ENCODE peak calls at places on chromosomes 13 and 19, in six cellular contexts. U is PC-9, X is MM.1S, N is neural progenitor cell, B is GM23338, J is PC-3. C is an unnamed sample.

GRCh38 chr13:75836441-75836840 is 200.3 kb downstream of the LMO7 start:
- DNase-seq in U (no peak), X (no peak), N (no peak), B (peak; percentile 24), J (peak; percentile 55), C (no peak)

GRCh38 chr13:109371066-109371465 is 415.3 kb downstream of the IRS2 start:
- DNase-seq in U (no peak), X (no peak), N (no peak), B (no peak), J (no peak), C (no peak)

GRCh38 chr19:55258476-55258827 is 365 bp downstream of the PPP6R1 start:
- DNase-seq in U (no peak), X (peak; percentile 49), N (peak; percentile 42), B (no peak), J (no peak), C (peak; percentile 52)

GRCh38 chr13:104833221-104833620 is 1702.2 kb downstream of the EFNB2 start:
- DNase-seq in U (no peak), X (no peak), N (peak; percentile 7), B (no peak), J (no peak), C (no peak)

GRCh38 chr19:46056536-46056935 is 15.7 kb upstream of the IGFL4 start:
- DNase-seq in U (no peak), X (no peak), N (no peak), B (no peak), J (no peak), C (no peak)

GRCh38 chr13:100269837-100270236 is 180.9 kb downstream of the PCCA start:
- DNase-seq in U (no peak), X (no peak), N (no peak), B (no peak), J (peak; percentile 27), C (peak; percentile 31)

GRCh38 chr13:67554296-67554695 is 324.2 kb upstream of the PCDH9 start:
- DNase-seq in U (no peak), X (peak; percentile 57), N (no peak), B (no peak), J (no peak), C (no peak)

GRCh38 chr19:4516199-4516938 is 1.9 kb downstream of the PLIN4 start:
- DNase-seq in U (no peak), X (no peak), N (no peak), B (no peak), J (no peak), C (no peak)

GRCh38 chr13:36432106-36432544 is at the start of gene CCNA1:
- DNase-seq in U (no peak), X (no peak), N (peak; percentile 92), B (peak; percentile 97), J (peak; percentile 46), C (peak; percentile 21)

GRCh38 chr13:38657191-38657590 is 29.7 kb upstream of the FREM2 start:
- DNase-seq in U (no peak), X (no peak), N (no peak), B (no peak), J (peak; percentile 11), C (peak; percentile 65)

GRCh38 chr13:42747399-42747873 is 33.9 kb upstream of the FAM216B start:
- DNase-seq in U (peak; percentile 93), X (no peak), N (no peak), B (no peak), J (peak; percentile 64), C (peak; percentile 97)

GRCh38 chr19:19691683-19692082 is 23.0 kb downstream of the ZNF101 start:
- DNase-seq in U (no peak), X (no peak), N (no peak), B (no peak), J (no peak), C (no peak)

GRCh38 chr19:18719541-18719940 is 36.1 kb downstream of the CRTC1 start:
- DNase-seq in U (no peak), X (no peak), N (no peak), B (no peak), J (no peak), C (no peak)

GRCh38 chr19:16342002-16342715 is 17.5 kb downstream of the KLF2 start:
- DNase-seq in U (no peak), X (no peak), N (no peak), B (no peak), J (no peak), C (peak; percentile 39)

GRCh38 chr13:106348032-106348431 is 187.4 kb downstream of the EFNB2 start:
- DNase-seq in U (peak; percentile 99), X (no peak), N (peak; percentile 33), B (peak; percentile 66), J (peak; percentile 88), C (peak; percentile 13)

GRCh38 chr19:45615795-45616708 is 14.0 kb upstream of the GPR4 start:
- DNase-seq in U (peak; percentile 80), X (peak; percentile 87), N (peak; percentile 99), B (peak; percentile 99), J (peak; percentile 80), C (peak; percentile 94)

GRCh38 chr19:277581-278165 is 13.5 kb downstream of the PLPP2 start:
- DNase-seq in U (no peak), X (no peak), N (peak; percentile 89), B (peak; percentile 84), J (no peak), C (peak; percentile 50)

GRCh38 chr13:114111577-114111976 is 20.8 kb downstream of the RASA3 start:
- DNase-seq in U (no peak), X (no peak), N (no peak), B (no peak), J (no peak), C (peak; percentile 56)

GRCh38 chr19:11378319-11379189 is 4.1 kb downstream of the SWSAP1 start:
- DNase-seq in U (peak; percentile 88), X (no peak), N (peak; percentile 88), B (peak; percentile 86), J (peak; percentile 95), C (peak; percentile 93)

GRCh38 chr19:32287811-32288227 is 57.6 kb upstream of the ZNF507 start:
- DNase-seq in U (no peak), X (peak; percentile 35), N (peak; percentile 85), B (peak; percentile 87), J (peak; percentile 60), C (peak; percentile 76)

GRCh38 chr13:63501702-63502101 is 2086.1 kb upstream of the PCDH20 start:
- DNase-seq in U (no peak), X (no peak), N (no peak), B (no peak), J (no peak), C (no peak)

GRCh38 chr19:16951529-16951928 is 62.7 kb downstream of the F2RL3 start:
- DNase-seq in U (no peak), X (no peak), N (no peak), B (no peak), J (peak; percentile 50), C (no peak)

GRCh38 chr13:99969934-99970760 is 1.4 kb downstream of the ZIC5 start:
- DNase-seq in U (peak; percentile 62), X (peak; percentile 15), N (peak; percentile 92), B (peak; percentile 84), J (no peak), C (peak; percentile 71)

GRCh38 chr19:20414133-20414532 is 151.4 kb downstream of the ZNF737 start:
- DNase-seq in U (no peak), X (no peak), N (no peak), B (no peak), J (no peak), C (no peak)

GRCh38 chr19:46299004-46299509 is 2.2 kb downstream of the HIF3A start:
- DNase-seq in U (peak; percentile 74), X (no peak), N (no peak), B (no peak), J (peak; percentile 76), C (peak; percentile 88)

GRCh38 chr13:70203661-70204229 is 95.5 kb upstream of the KLHL1 start:
- DNase-seq in U (no peak), X (no peak), N (peak; percentile 23), B (peak; percentile 45), J (peak; percentile 26), C (no peak)

GRCh38 chr13:83876546-83876945 is 5.7 kb downstream of the SLITRK1 start:
- DNase-seq in U (no peak), X (no peak), N (no peak), B (no peak), J (no peak), C (no peak)

GRCh38 chr13:111117961-111118360 is 2.9 kb downstream of the ARHGEF7 start:
- DNase-seq in U (no peak), X (no peak), N (no peak), B (no peak), J (no peak), C (peak; percentile 41)
- TF ChIP-seq EZH2 in U (no peak), X (no peak), N (no peak), B (no peak), J (no peak), C (no peak)

DNA sequence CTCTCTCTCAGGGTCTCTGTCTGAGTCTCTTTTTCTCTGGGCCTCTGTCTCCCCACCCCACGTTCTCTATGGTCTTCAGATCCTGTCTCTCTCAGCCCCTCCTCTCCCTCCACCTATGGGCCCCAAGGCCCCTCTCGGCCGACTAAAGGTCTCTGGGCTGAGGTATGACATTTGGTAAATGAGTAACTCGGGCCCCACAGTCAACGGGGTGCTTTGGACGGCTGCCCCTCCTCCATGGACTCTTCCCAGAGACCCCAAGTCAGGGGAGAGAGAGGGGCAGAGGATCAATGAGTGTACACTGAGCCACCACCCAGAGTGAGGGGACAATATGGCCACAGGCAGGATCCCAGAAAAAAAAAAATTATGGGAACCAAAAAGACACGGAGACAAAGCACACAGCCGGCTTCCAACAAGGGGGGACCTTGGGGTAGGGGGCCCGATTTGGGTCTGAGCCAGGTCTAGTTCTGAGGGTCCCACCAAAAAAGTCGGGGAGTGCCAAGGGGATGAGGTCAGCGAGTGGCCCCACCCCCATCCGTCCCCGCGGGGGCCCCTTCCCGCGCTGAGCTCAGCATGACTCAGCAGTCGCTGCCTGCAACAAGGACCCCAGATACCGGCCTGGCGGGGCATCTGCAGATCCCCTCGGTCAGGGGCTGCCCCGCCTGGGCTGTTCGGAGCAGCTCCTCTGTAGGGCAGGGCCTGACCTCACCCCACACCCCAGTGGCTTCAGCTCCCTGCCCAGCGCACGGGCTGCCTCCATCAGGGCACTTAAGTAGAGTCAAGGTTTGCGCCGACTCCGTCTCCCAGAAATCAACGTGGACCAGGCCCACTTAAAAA is 1.5 kb upstream of the FTL start:
- DNase-seq in U (peak; percentile 69), X (peak; percentile 43), N (peak; percentile 73), B (peak; percentile 89), J (peak; percentile 43), C (peak; percentile 85)
- H3F3A ChIP-seq in U (peaks cover 78% of the 10 kb centered on the region), X (peaks cover 53% of the 10 kb centered on the region), N (peaks cover 56% of the 10 kb centered on the region), B (peaks cover 58% of the 10 kb centered on the region), J (peaks cover 5% of the 10 kb centered on the region), C (peaks cover 58% of the 10 kb centered on the region)

GRCh38 chr13:76854209-76854608 is 32.0 kb downstream of the KCTD12 start:
- DNase-seq in U (no peak), X (no peak), N (no peak), B (no peak), J (no peak), C (no peak)
- H2AFZ ChIP-seq in U (no peak overlapping the region), X (no peak overlapping the region), N (no peak overlapping the region), B (no peak overlapping the region), J (no peak overlapping the region), C (no peak overlapping the region)

DNA sequence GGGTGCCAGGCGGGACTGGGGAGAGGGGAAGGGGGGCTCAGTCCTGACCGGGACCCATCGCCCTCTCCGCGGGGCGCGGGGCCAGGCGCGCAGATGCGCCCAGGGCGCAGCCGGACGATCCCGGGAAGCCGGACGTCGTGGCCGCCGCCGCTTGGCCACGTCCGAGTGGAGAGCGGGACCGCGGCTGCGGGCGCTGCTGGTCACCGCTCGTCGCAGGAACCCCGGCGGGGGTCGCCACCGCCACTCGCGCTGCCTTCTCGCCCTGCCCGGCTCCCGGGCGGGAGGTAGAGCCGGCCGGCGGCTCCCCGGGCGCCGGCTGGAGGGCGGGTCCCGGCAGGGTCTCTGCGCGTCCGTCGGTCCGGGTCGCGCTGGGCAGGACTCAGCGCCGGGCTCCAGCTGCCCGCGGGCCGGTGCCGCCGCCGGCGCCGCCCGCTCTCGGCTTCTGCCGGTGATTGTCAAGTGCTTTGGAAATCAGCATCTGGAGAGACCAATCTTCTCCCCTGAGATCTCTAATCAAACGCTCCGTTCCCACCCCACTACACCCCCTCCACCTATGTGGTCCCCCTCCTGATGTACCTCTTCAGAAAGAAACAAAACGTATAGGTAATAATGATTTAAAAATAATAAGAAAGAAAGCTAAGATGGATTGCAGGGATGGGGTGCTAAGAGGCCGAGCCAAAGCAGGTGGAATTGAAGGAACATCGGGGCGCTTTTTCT is 464.4 kb downstream of the ITGBL1 start:
- DNase-seq in U (no peak), X (no peak), N (peak; percentile 40), B (peak; percentile 13), J (no peak), C (no peak)
- TF ChIP-seq EZH2 in U (no peak), X (no peak), N (peak; percentile 78), B (no peak), J (no peak), C (peak; percentile 86)

C was measured in GM23248.